ENCODE peak calls at places on chromosomes 6 and 20, in eight cellular contexts. G is right lobe of liver, B is WERI-Rb-1, O is A549, S is brain microvascular endothelial cell, Y is tibial nerve, E is endodermal cell, I is IMR-90. K is an unnamed sample.

GRCh38 chr20:43658068-43658722 is 8.7 kb upstream of the MYBL2 start:
- DNase-seq in E (peak; percentile 64), B (no peak), G (no peak), S (no peak), Y (no peak), I (peak; percentile 18), O (peak; percentile 37), K (no peak)

GRCh38 chr6:37369321-37370196 is 15.8 kb downstream of the RNF8 start:
- DNase-seq in I (peak; percentile 39), Y (no peak), O (no peak), B (no peak), E (no peak), G (no peak), S (peak; percentile 49), K (no peak)

GRCh38 chr6:53734473-53735299 is 60.1 kb upstream of the LRRC1 start:
- DNase-seq in G (no peak), Y (no peak), B (peak; percentile 87), I (peak; percentile 78), S (peak; percentile 72), E (peak; percentile 89), O (peak; percentile 77), K (peak; percentile 48)

GRCh38 chr20:47354710-47355488 is 1.6 kb downstream of the ZMYND8 start:
- DNase-seq in G (no peak), E (no peak), S (no peak), I (peak; percentile 71), O (peak; percentile 46), Y (no peak), B (no peak), K (no peak)

GRCh38 chr20:6185268-6185667 is 62.4 kb upstream of the FERMT1 start:
- DNase-seq in S (no peak), B (no peak), I (no peak), G (no peak), Y (no peak), E (no peak), O (no peak), K (no peak)

GRCh38 chr20:56005389-56005715 is at the start of gene CBLN4:
- DNase-seq in E (peak; percentile 60), B (no peak), Y (no peak), G (no peak), O (no peak), S (no peak), I (no peak), K (no peak)

GRCh38 chr6:150334790-150335783 is 33.7 kb upstream of the IYD start:
- DNase-seq in G (no peak), E (peak; percentile 81), O (peak; percentile 72), B (peak; percentile 51), Y (peak; percentile 71), I (peak; percentile 82), S (peak; percentile 80), K (peak; percentile 81)

GRCh38 chr6:73657201-73657600 is 3.4 kb upstream of the SLC17A5 start:
- DNase-seq in B (no peak), G (no peak), E (no peak), I (no peak), S (no peak), Y (no peak), O (no peak), K (no peak)

GRCh38 chr6:167811689-167812487 is 14.8 kb upstream of the AFDN start:
- DNase-seq in Y (no peak), B (no peak), G (no peak), E (no peak), S (no peak), I (no peak), O (no peak), K (no peak)

GRCh38 chr6:33217246-33217645 is 8.9 kb downstream of the RING1 start:
- DNase-seq in S (no peak), Y (no peak), O (no peak), E (no peak), G (no peak), I (no peak), B (no peak), K (no peak)

GRCh38 chr6:33213989-33214335 is 5.7 kb downstream of the RING1 start:
- DNase-seq in B (no peak), O (no peak), E (peak; percentile 54), S (no peak), I (no peak), G (no peak), Y (no peak), K (no peak)

GRCh38 chr6:33215761-33216649 is 7.7 kb downstream of the RING1 start:
- DNase-seq in G (no peak), O (no peak), I (no peak), Y (no peak), E (no peak), S (no peak), B (no peak), K (no peak)

GRCh38 chr6:33213166-33213988 is 5.1 kb downstream of the RING1 start:
- DNase-seq in O (no peak), S (no peak), E (peak; percentile 81), G (peak; percentile 43), Y (no peak), I (no peak), B (peak; percentile 50), K (peak; percentile 41)

DNA sequence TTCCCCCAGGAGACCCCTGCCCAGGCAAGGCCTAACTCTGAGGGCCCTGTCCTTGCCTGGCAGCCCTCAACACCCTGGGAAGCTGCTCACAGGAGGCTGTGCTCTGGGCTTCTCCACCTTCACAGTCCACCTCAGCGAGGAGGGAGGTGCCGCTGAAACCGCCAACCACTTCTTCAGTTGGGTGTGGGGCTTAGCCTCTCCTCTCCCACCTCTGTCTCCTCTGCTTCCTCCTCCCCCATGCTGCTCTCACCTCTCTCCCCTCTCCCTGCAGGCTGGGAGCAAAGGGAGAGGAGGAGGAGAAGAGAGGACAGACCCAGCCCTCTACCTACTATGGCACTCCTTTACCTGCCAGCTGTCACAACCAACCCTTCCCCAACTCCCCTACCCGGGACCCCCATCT is 7.0 kb downstream of the RING1 start:
- DNase-seq in S (no peak), Y (no peak), B (no peak), E (peak; percentile 58), O (no peak), G (no peak), I (no peak), K (no peak)
- H3K4me3 ChIP-seq in S (no peak overlapping the region), Y (no peak overlapping the region), B (no peak overlapping the region), E (no peak overlapping the region), O (no peak overlapping the region), G (no peak overlapping the region), I (no peak overlapping the region), K (no peak overlapping the region)

DNA sequence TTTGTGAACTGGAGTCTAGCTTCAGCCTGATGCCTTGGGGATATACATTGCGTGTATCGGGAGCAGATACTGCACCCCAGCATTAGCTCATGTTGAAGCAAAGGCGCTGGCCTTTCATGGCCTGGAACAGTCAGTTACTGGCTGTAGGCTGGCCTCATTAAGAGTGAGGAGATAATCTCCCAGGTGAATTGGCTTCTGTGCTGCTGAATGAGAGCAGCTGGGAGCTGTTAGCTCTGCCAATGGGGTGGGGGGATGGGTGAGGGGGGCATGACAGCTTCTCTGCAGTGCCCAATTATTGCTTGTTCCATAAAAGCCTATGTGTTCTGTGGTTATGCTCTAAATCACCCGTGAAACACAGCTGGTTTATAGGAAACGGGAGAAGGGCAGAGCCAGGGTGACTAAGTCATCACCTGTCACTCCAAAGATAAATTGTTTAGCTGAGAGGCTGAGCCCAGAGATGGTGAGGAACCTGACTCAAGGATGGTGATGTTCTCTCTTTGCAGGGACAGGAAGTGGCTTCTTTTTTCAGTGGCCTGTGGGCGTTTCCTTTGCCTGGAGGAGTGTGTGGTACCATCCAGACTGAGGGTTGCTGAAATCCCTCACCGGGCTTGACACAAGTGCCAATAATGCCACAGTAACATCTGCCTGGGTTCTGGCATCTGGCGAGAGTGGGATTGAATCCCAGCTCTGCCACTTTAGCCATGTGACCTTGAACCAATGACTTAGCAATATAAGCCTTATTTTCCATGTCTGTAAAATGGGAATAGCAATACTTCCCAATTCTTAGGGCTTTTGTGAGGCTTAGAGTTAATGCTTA is 170.8 kb downstream of the BCAS1 start:
- DNase-seq in Y (no peak), E (no peak), G (no peak), I (peak; percentile 87), S (no peak), O (peak; percentile 80), B (peak; percentile 62), K (peak; percentile 99)
- H3K4me3 ChIP-seq in Y (no peak overlapping the region), E (no peak overlapping the region), G (no peak overlapping the region), I (no peak overlapping the region), S (no peak overlapping the region), O (no peak overlapping the region), B (no peak overlapping the region), K (peak overlapping the region; percentile 60)

DNA sequence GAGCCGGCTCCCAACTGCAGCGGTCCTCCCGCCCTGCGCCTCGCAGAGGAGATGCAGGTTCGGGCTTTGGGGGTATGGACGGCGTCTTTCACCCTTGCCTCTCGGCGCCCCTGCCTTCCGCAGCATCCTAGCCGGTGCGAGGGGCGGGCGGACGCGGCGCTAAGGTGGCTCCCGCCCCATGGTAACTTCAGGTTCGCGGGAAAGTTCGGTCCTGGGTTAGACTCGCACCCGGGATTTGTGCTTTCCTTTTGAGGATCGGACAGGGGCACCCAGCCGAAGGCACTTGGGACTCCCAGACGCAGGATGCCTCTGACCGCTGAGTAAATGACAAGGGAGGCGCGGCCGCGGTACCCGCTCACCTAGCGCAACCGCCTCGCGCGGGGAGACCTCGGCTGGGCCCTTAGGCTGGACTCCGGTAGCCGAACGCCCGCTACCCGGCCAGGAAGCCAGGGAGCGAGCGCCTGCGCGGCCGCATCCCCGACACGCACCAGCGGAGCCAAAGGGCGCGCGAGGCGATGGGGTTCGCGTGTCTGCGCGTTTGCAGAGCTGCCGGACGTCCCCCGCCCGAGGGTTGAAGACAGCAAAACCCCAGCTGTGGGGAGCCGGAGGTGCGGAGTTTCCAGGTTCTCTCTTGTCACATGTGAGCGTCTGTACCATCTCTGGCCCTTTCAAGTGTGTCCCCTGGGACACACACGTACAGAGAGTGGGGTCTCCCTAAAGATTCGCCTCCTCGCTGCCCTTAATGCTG is 1.1 kb downstream of the RSPO3 start:
- DNase-seq in S (no peak), E (peak; percentile 80), I (no peak), G (no peak), B (peak; percentile 18), Y (no peak), O (no peak), K (no peak)
- H3K4me3 ChIP-seq in S (peak overlapping the region; percentile 56), E (peak overlapping the region; percentile 80), I (peak overlapping the region; percentile 53), G (peak overlapping the region; percentile 50), B (peak overlapping the region; percentile 53), Y (peak overlapping the region; percentile 54), O (peak overlapping the region; percentile 90), K (no peak overlapping the region)

GRCh38 chr6:44918893-44919292 is 409.2 kb upstream of the RUNX2 start:
- DNase-seq in S (no peak), G (no peak), E (no peak), Y (no peak), B (no peak), O (no peak), I (no peak), K (no peak)

GRCh38 chr6:44920952-44921491 is 407.1 kb upstream of the RUNX2 start:
- DNase-seq in E (no peak), O (no peak), S (peak; percentile 36), I (no peak), G (no peak), B (no peak), Y (no peak), K (no peak)

GRCh38 chr6:44923416-44923815 is 404.7 kb upstream of the RUNX2 start:
- DNase-seq in I (no peak), G (no peak), E (no peak), S (no peak), B (no peak), O (no peak), Y (no peak), K (no peak)

GRCh38 chr6:44925100-44925739 is 402.9 kb upstream of the RUNX2 start:
- DNase-seq in I (peak; percentile 5), Y (no peak), B (no peak), S (peak; percentile 68), G (no peak), O (peak; percentile 25), E (no peak), K (peak; percentile 24)

GRCh38 chr6:44921787-44922186 is 406.3 kb upstream of the RUNX2 start:
- DNase-seq in S (no peak), G (peak; percentile 77), E (peak; percentile 42), O (no peak), Y (no peak), I (no peak), B (no peak), K (no peak)
- H3K4me3 ChIP-seq in S (no peak overlapping the region), G (no peak overlapping the region), E (no peak overlapping the region), O (no peak overlapping the region), Y (no peak overlapping the region), I (no peak overlapping the region), B (no peak overlapping the region), K (no peak overlapping the region)

K was measured in SJCRH30.